ENCODE peak calls at places on chromosomes 4 and X, in seven cellular contexts. One of them, this sample, is unnamed. For H3K27me3 and H3K36me3, the result is how much of the 10 kb centered on the place peaks cover.

GRCh38 chr4:186104114-186104894 is at the start of gene FAM149A:
- DNase-seq in Peyer's patch: peak
- DNase-seq in tibial artery: no peak
- DNase-seq in GM23338: peak
- DNase-seq in heart right ventricle: peak
- DNase-seq in endodermal cell: no peak
- DNase-seq in psoas muscle: peak
- DNase-seq in this sample: peak

GRCh38 chrX:54530358-54530900 is 410 bp downstream of the GNL3L start:
- DNase-seq in Peyer's patch: no peak
- DNase-seq in tibial artery: no peak
- DNase-seq in GM23338: no peak
- DNase-seq in heart right ventricle: no peak
- DNase-seq in endodermal cell: no peak
- DNase-seq in psoas muscle: no peak
- DNase-seq in this sample: no peak

GRCh38 chr4:102578819-102579218 is 77.7 kb downstream of the NFKB1 start:
- DNase-seq in Peyer's patch: no peak
- DNase-seq in tibial artery: no peak
- DNase-seq in GM23338: peak
- DNase-seq in heart right ventricle: no peak
- DNase-seq in endodermal cell: peak
- DNase-seq in psoas muscle: no peak
- DNase-seq in this sample: peak

GRCh38 chrX:56397636-56398035 is 165.5 kb downstream of the KLF8 start:
- DNase-seq in Peyer's patch: no peak
- DNase-seq in tibial artery: no peak
- DNase-seq in GM23338: no peak
- DNase-seq in heart right ventricle: no peak
- DNase-seq in endodermal cell: no peak
- DNase-seq in psoas muscle: no peak
- DNase-seq in this sample: no peak

GRCh38 chr4:89847571-89848325 is 10.8 kb upstream of the SNCA start:
- DNase-seq in Peyer's patch: no peak
- DNase-seq in tibial artery: no peak
- DNase-seq in GM23338: no peak
- DNase-seq in heart right ventricle: no peak
- DNase-seq in endodermal cell: no peak
- DNase-seq in psoas muscle: no peak
- DNase-seq in this sample: no peak

GRCh38 chr4:163694385-163694784 is 199.9 kb downstream of the TMA16 start:
- DNase-seq in Peyer's patch: no peak
- DNase-seq in tibial artery: no peak
- DNase-seq in GM23338: peak
- DNase-seq in heart right ventricle: no peak
- DNase-seq in endodermal cell: no peak
- DNase-seq in psoas muscle: no peak
- DNase-seq in this sample: no peak

GRCh38 chrX:24870143-24870542 is 145.6 kb downstream of the ARX start:
- DNase-seq in Peyer's patch: no peak
- DNase-seq in tibial artery: no peak
- DNase-seq in GM23338: no peak
- DNase-seq in heart right ventricle: no peak
- DNase-seq in endodermal cell: no peak
- DNase-seq in psoas muscle: no peak
- DNase-seq in this sample: no peak

GRCh38 chrX:20285513-20285912 is 18.8 kb upstream of the RPS6KA3 start:
- DNase-seq in Peyer's patch: no peak
- DNase-seq in tibial artery: no peak
- DNase-seq in GM23338: no peak
- DNase-seq in heart right ventricle: no peak
- DNase-seq in endodermal cell: no peak
- DNase-seq in psoas muscle: no peak
- DNase-seq in this sample: no peak

DNA sequence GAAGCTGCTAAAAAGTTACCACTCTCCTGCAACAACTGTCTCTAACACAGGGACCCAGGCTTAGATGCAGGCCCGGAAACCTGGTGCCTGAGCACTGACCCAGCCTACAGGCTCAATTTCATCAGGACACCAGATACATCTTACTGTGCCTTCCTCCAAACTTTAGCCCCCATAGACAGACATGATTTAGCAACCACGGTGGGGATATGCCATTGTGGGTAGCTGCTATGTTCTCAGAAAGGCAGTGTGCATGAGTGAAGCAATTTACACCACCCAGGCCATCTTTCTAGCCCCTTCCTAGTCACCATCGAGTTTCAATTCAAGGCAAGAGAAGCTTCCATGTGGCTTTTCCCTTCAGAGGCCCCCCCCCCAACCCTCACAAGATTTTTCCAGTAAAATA is 2.7 kb downstream of the HS3ST1 start:
- DNase-seq in Peyer's patch: no peak
- DNase-seq in tibial artery: no peak
- DNase-seq in GM23338: no peak
- DNase-seq in heart right ventricle: no peak
- DNase-seq in endodermal cell: no peak
- DNase-seq in psoas muscle: no peak
- DNase-seq in this sample: no peak
- H3K27me3 ChIP-seq in Peyer's patch: under half
- H3K27me3 ChIP-seq in tibial artery: under half
- H3K27me3 ChIP-seq in GM23338: half or more
- H3K27me3 ChIP-seq in heart right ventricle: under half
- H3K27me3 ChIP-seq in endodermal cell: under half
- H3K27me3 ChIP-seq in psoas muscle: under half
- H3K27me3 ChIP-seq in this sample: under half

DNA sequence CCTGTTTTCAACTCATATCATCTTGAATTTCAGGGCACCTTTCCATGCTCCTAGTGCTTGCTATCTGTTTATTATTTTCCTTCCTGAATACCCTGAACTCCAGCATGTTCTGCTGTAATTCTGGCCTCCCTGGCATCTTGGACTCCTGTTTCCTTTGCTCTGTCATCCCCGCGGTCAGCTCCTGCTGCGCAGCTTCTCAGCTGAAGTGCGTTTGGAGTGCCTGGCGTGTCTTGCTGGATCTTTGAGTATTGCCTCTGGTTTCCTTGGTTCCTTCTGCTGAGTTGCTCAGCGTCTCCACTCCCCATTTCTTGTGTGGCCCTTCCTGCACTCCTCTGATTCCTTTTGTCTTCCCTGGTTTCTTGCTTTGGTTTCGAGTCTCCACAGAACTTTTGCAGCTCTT is 84.4 kb downstream of the HTT start:
- DNase-seq in Peyer's patch: no peak
- DNase-seq in tibial artery: no peak
- DNase-seq in GM23338: no peak
- DNase-seq in heart right ventricle: no peak
- DNase-seq in endodermal cell: no peak
- DNase-seq in psoas muscle: no peak
- DNase-seq in this sample: no peak
- H3K4me3 ChIP-seq in Peyer's patch: no peak
- H3K4me3 ChIP-seq in tibial artery: no peak
- H3K4me3 ChIP-seq in GM23338: no peak
- H3K4me3 ChIP-seq in heart right ventricle: no peak
- H3K4me3 ChIP-seq in endodermal cell: no peak
- H3K4me3 ChIP-seq in psoas muscle: no peak
- H3K4me3 ChIP-seq in this sample: no peak

DNA sequence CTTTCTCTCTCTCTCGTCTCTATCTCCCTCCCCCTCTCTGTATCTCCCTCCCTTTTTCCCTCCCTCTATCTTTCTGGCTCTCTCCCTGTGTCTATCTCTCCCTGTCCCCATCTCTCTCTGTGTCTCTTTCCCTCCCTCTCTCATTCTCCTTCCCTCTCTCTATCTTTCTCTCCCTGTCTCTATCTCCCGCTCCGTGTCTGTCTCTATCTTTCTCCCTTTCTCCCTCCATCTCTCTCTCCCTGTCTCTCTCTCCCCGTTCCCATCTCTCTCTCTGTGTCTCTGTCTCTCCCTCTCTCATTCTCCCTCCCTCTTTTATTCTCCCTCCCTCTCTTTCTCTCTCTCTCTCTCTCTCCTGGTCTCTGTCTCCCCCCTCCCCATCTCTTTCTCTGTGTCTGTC is 22.9 kb downstream of the IL3RA start:
- DNase-seq in Peyer's patch: no peak
- DNase-seq in tibial artery: no peak
- DNase-seq in GM23338: no peak
- DNase-seq in heart right ventricle: no peak
- DNase-seq in endodermal cell: no peak
- DNase-seq in psoas muscle: no peak
- DNase-seq in this sample: no peak
- H3K36me3 ChIP-seq in Peyer's patch: under half
- H3K36me3 ChIP-seq in tibial artery: under half
- H3K36me3 ChIP-seq in GM23338: under half
- H3K36me3 ChIP-seq in heart right ventricle: under half
- H3K36me3 ChIP-seq in endodermal cell: under half
- H3K36me3 ChIP-seq in psoas muscle: under half
- H3K36me3 ChIP-seq in this sample: under half

DNA sequence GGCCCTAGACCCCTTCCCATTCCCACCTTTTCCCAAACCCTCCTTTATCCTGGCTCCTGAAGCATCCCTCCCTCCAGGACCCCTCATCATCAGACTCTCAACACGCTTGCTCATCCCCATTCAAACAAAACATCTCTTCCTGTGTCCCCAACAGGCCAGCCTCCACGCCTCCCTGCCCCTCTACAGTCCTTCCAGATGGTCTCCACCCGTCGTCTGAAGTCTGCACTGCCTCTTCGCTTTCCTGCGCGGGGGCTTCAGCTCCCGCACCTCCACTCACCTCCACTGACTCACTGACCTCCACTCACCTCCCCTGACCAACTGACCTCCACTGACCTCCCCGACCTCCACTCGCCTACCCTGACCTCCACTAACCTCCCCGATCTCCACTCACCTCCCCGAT is 39.8 kb downstream of the JAKMIP1 start:
- DNase-seq in Peyer's patch: no peak
- DNase-seq in tibial artery: no peak
- DNase-seq in GM23338: no peak
- DNase-seq in heart right ventricle: no peak
- DNase-seq in endodermal cell: no peak
- DNase-seq in psoas muscle: no peak
- DNase-seq in this sample: no peak
- H3K27me3 ChIP-seq in Peyer's patch: under half
- H3K27me3 ChIP-seq in tibial artery: under half
- H3K27me3 ChIP-seq in GM23338: under half
- H3K27me3 ChIP-seq in heart right ventricle: under half
- H3K27me3 ChIP-seq in endodermal cell: under half
- H3K27me3 ChIP-seq in psoas muscle: under half
- H3K27me3 ChIP-seq in this sample: under half

DNA sequence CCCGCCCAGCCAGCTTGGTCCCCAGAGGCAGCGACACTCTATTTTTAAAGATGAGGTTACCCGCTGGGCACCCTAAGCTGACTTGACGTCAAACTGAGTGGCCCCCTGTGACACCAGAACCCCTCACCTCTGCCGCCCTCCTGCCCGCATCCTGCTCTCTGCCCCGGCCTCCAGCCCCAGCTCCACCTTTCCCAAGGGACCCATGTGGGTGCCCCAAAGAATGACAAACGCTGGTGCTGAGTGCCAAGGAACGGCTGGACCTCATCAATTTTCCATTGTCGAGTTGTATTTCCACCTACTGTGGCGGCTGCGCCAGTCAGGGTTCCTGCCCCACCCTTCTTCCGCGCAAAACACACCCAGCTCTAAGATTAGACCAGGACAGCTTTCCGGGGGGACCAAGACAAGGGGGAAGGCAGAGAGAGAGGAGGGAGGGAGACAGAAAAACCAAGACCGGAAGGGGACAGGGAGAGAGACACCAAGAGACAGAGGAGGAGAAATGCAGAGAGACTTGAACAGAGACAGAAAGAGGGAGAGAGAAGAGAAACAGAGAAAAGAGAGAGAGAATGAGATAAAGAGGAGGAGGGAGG is 2.0 kb downstream of the PRKX start:
- DNase-seq in Peyer's patch: no peak
- DNase-seq in tibial artery: peak
- DNase-seq in GM23338: no peak
- DNase-seq in heart right ventricle: peak
- DNase-seq in endodermal cell: no peak
- DNase-seq in psoas muscle: no peak
- DNase-seq in this sample: no peak
- H3K4me3 ChIP-seq in Peyer's patch: peak
- H3K4me3 ChIP-seq in tibial artery: peak
- H3K4me3 ChIP-seq in GM23338: peak
- H3K4me3 ChIP-seq in heart right ventricle: peak
- H3K4me3 ChIP-seq in endodermal cell: peak
- H3K4me3 ChIP-seq in psoas muscle: peak
- H3K4me3 ChIP-seq in this sample: peak

GRCh38 chr4:77734928-77735327 is 84.2 kb downstream of the CNOT6L start:
- DNase-seq in Peyer's patch: no peak
- DNase-seq in tibial artery: no peak
- DNase-seq in GM23338: peak
- DNase-seq in heart right ventricle: no peak
- DNase-seq in endodermal cell: peak
- DNase-seq in psoas muscle: no peak
- DNase-seq in this sample: peak
- H3K36me3 ChIP-seq in Peyer's patch: under half
- H3K36me3 ChIP-seq in tibial artery: under half
- H3K36me3 ChIP-seq in GM23338: under half
- H3K36me3 ChIP-seq in heart right ventricle: under half
- H3K36me3 ChIP-seq in endodermal cell: under half
- H3K36me3 ChIP-seq in psoas muscle: under half
- H3K36me3 ChIP-seq in this sample: under half

GRCh38 chrX:49761481-49761880 is 65.7 kb upstream of the PAGE1 start:
- DNase-seq in Peyer's patch: no peak
- DNase-seq in tibial artery: no peak
- DNase-seq in GM23338: peak
- DNase-seq in heart right ventricle: no peak
- DNase-seq in endodermal cell: no peak
- DNase-seq in psoas muscle: no peak
- DNase-seq in this sample: no peak

GRCh38 chrX:49756692-49757091 is 60.9 kb upstream of the PAGE1 start:
- DNase-seq in Peyer's patch: no peak
- DNase-seq in tibial artery: no peak
- DNase-seq in GM23338: no peak
- DNase-seq in heart right ventricle: no peak
- DNase-seq in endodermal cell: no peak
- DNase-seq in psoas muscle: no peak
- DNase-seq in this sample: no peak

GRCh38 chrX:49762175-49762704 is 66.5 kb upstream of the PAGE1 start:
- DNase-seq in Peyer's patch: no peak
- DNase-seq in tibial artery: no peak
- DNase-seq in GM23338: peak
- DNase-seq in heart right ventricle: no peak
- DNase-seq in endodermal cell: no peak
- DNase-seq in psoas muscle: no peak
- DNase-seq in this sample: no peak

GRCh38 chrX:49760288-49760885 is 64.6 kb upstream of the PAGE1 start:
- DNase-seq in Peyer's patch: no peak
- DNase-seq in tibial artery: no peak
- DNase-seq in GM23338: no peak
- DNase-seq in heart right ventricle: no peak
- DNase-seq in endodermal cell: no peak
- DNase-seq in psoas muscle: no peak
- DNase-seq in this sample: no peak
- H3K27me3 ChIP-seq in Peyer's patch: under half
- H3K27me3 ChIP-seq in tibial artery: under half
- H3K27me3 ChIP-seq in GM23338: under half
- H3K27me3 ChIP-seq in heart right ventricle: under half
- H3K27me3 ChIP-seq in endodermal cell: under half
- H3K27me3 ChIP-seq in psoas muscle: under half
- H3K27me3 ChIP-seq in this sample: under half